ENCODE peak calls at places on chromosomes 4 and X, in four cellular contexts. E is right lobe of liver, F is cardiac muscle cell, K is fibroblast of lung. U is an unnamed sample.

GRCh38 chrX:7515681-7516413 is 327.1 kb upstream of the VCX start:
- DNase-seq in F (no peak), K (no peak), E (no peak), U (no peak)

GRCh38 chrX:113726466-113726865 is 857.4 kb upstream of the HTR2C start:
- DNase-seq in K (no peak), E (no peak), F (no peak), U (no peak)

GRCh38 chr4:76476606-76477005 is 41.6 kb downstream of the SHROOM3 start:
- DNase-seq in F (no peak), E (no peak), K (peak; percentile 40), U (no peak)

GRCh38 chr4:10879411-10880110 is 195.0 kb upstream of the CLNK start:
- DNase-seq in K (peak; percentile 60), F (no peak), E (no peak), U (no peak)

GRCh38 chr4:153790962-153791551 is 2.2 kb upstream of the SFRP2 start:
- DNase-seq in K (peak; percentile 16), E (no peak), F (peak; percentile 75), U (peak; percentile 25)

GRCh38 chrX:144006811-144007210 is 122.9 kb downstream of the UBE2NL start:
- DNase-seq in E (no peak), K (peak; percentile 25), F (no peak), U (no peak)

GRCh38 chr4:76881375-76881774 is 16.6 kb downstream of the SOWAHB start:
- DNase-seq in F (no peak), K (no peak), E (no peak), U (no peak)

GRCh38 chr4:139555705-139556070 is 331 bp downstream of the SETD7 start:
- DNase-seq in K (no peak), F (peak; percentile 42), E (peak; percentile 81), U (peak; percentile 37)

GRCh38 chr4:147363514-147363913 is 117.4 kb upstream of the EDNRA start:
- DNase-seq in E (no peak), K (no peak), F (no peak), U (no peak)

GRCh38 chrX:154775611-154776349 is 13.1 kb downstream of the DKC1 start:
- DNase-seq in E (no peak), K (peak; percentile 11), F (peak; percentile 53), U (peak; percentile 91)

GRCh38 chrX:131477498-131477897 is 66.4 kb upstream of the OR13H1 start:
- DNase-seq in E (no peak), K (no peak), F (no peak), U (no peak)

GRCh38 chr4:15318621-15319348 is 109.0 kb upstream of the C1QTNF7 start:
- DNase-seq in E (no peak), K (peak; percentile 28), F (no peak), U (no peak)

GRCh38 chrX:104166735-104167436 is 633 bp downstream of the FAM199X start:
- DNase-seq in E (peak; percentile 50), K (no peak), F (no peak), U (no peak)

GRCh38 chr4:78529569-78530209 is 21.9 kb upstream of the ANXA3 start:
- DNase-seq in E (no peak), K (peak; percentile 55), F (no peak), U (no peak)

GRCh38 chr4:87251104-87251503 is 30.7 kb upstream of the KLHL8 start:
- DNase-seq in E (peak; percentile 76), F (no peak), K (peak; percentile 14), U (peak; percentile 88)

GRCh38 chrX:143462696-143463095 is 54.6 kb downstream of the SPANXN3 start:
- DNase-seq in K (no peak), E (no peak), F (no peak), U (no peak)

GRCh38 chr4:40204507-40205258 is 7.9 kb downstream of the RHOH start:
- DNase-seq in E (no peak), K (no peak), F (no peak), U (no peak)

GRCh38 chr4:38562751-38563198 is 101.2 kb upstream of the KLF3 start:
- DNase-seq in E (no peak), F (no peak), K (no peak), U (peak; percentile 26)

GRCh38 chr4:72767903-72768817 is 199.1 kb upstream of the ADAMTS3 start:
- DNase-seq in E (no peak), K (peak; percentile 97), F (no peak), U (peak; percentile 4)

GRCh38 chr4:95504488-95504887 is 44.3 kb downstream of the UNC5C start:
- DNase-seq in E (no peak), K (no peak), F (no peak), U (no peak)

GRCh38 chrX:106035064-106035463 is 3.5 kb downstream of the SERPINA7 start:
- DNase-seq in F (peak; percentile 21), K (no peak), E (no peak), U (no peak)

GRCh38 chrX:109347618-109348017 is 134.3 kb downstream of the GUCY2F start:
- DNase-seq in E (no peak), F (no peak), K (peak; percentile 74), U (no peak)

GRCh38 chr4:648579-649292 is 23.4 kb downstream of the PDE6B start:
- DNase-seq in K (no peak), E (no peak), F (peak; percentile 70), U (no peak)

GRCh38 chrX:15834827-15835595 is 19.6 kb downstream of the AP1S2 start:
- DNase-seq in F (peak; percentile 13), E (no peak), K (peak; percentile 50), U (no peak)

GRCh38 chr4:145732001-145732400 is 52.1 kb downstream of the C4orf51 start:
- DNase-seq in K (no peak), E (no peak), F (no peak), U (no peak)
- H3K4me1 ChIP-seq in K (peaks cover 38% of the 10 kb centered on the region), E (no peaks in the 10 kb centered on the region), F (no peaks in the 10 kb centered on the region), U (peaks cover 42% of the 10 kb centered on the region)

GRCh38 chr4:42159271-42160001 is 7.0 kb upstream of the BEND4 start:
- DNase-seq in E (no peak), K (no peak), F (no peak), U (no peak)
- TF ChIP-seq CTCF in E (no peak), K (no peak), F (no peak), U (no peak)

GRCh38 chrX:120036704-120037103 is 40.8 kb downstream of the RHOXF2B start:
- DNase-seq in F (no peak), K (no peak), E (no peak), U (no peak)
- H3K4me1 ChIP-seq in F (no peaks in the 10 kb centered on the region), K (no peaks in the 10 kb centered on the region), E (no peaks in the 10 kb centered on the region), U (no peaks in the 10 kb centered on the region)

DNA sequence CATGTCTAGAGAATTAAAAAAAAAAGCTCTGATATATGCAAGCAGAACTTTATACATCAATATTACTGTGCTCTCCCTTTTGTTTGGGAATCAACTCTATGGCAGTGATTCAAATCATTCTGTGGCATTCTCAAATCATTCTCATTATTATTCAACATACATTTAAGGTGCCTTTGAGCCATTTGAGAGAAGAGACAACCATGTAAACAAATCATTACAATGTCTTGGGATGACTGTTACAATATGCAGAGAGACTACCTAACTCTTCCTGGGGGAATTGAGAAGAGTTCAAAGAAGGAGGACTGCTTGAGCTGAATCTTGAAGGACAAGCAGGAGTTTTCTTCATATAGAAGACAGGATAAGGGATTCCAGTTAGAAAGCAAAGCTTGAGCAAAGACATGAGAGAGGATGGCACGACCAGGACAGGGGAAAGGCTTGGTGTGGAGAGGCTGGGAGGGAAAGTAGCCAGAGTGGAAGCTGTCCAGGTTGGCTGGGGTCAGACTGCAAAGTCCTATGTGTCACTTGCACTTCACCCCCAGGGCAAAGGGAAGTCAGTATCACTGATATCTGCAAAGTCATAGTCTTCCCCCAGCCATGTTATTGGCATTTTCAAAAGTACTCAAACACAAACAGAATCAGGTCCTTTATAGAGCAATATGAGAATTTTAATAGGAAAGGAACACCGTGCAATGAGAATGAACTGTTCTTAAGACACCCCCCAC is 9.0 kb downstream of the SEC24D start:
- DNase-seq in K (no peak), F (no peak), E (peak; percentile 95), U (no peak)
- TF ChIP-seq CTCF in K (no peak), F (no peak), E (no peak), U (no peak)

DNA sequence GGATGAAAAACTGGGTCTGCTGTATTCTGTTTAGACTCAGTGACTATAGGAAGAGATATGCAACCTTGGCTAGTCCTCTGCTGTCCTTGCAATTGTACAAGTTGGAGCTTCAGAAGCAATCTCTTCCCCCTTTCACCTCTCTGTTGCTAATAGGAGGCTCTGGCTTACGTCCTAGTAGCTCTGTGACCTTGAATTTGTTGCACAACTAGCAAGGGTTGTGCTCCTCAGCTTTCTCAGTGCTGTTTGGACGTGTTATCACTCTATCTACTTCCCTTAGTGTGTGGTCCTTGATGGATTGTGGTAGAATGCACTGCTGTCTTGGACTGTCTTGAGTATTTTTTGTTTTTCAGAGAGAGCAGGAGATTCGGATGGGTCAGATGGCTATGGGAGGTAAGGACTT is 3.4 kb upstream of the ITGB1BP2 start:
- DNase-seq in K (no peak), E (no peak), F (no peak), U (no peak)
- H3K4me1 ChIP-seq in K (no peaks in the 10 kb centered on the region), E (no peaks in the 10 kb centered on the region), F (peaks cover 6% of the 10 kb centered on the region), U (no peaks in the 10 kb centered on the region)

GRCh38 chrX:70664726-70665125 is 220.1 kb downstream of the DLG3 start:
- DNase-seq in E (no peak), F (peak; percentile 34), K (peak; percentile 11), U (peak; percentile 1)
- TF ChIP-seq CTCF in E (peak; percentile 37), F (peak; percentile 27), K (peak; percentile 36), U (peak; percentile 37)

GRCh38 chrX:39709364-39709763 is 388.4 kb downstream of the BCOR start:
- DNase-seq in E (no peak), K (no peak), F (no peak), U (no peak)

GRCh38 chrX:39705299-39705698 is 392.5 kb downstream of the BCOR start:
- DNase-seq in K (peak; percentile 89), E (peak; percentile 86), F (no peak), U (peak; percentile 90)

GRCh38 chrX:39703307-39703706 is 394.5 kb downstream of the BCOR start:
- DNase-seq in F (no peak), E (peak; percentile 45), K (no peak), U (peak; percentile 42)

DNA sequence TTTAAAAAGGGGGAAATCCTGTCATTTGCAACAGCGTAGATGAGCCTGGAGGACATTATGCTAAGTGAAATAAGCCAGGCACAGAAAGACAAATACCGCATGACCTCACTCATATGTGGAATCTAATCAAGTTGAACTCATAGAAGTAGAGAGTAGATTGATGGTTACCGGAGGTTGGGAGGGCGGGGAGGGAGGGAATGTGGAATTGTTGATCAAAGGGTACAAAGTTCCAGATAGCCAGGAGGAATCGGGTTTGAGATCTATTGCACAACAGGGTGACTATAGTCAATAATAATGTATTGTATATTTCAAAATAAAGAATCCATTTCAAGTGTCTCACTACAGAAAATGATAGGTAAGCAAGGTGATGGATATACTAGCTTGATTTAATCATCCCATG is 393.2 kb downstream of the BCOR start:
- DNase-seq in K (no peak), E (peak; percentile 47), F (no peak), U (no peak)
- H3K4me1 ChIP-seq in K (no peaks in the 10 kb centered on the region), E (no peaks in the 10 kb centered on the region), F (no peaks in the 10 kb centered on the region), U (peaks cover 8% of the 10 kb centered on the region)